ENCODE peak calls at places on chromosomes 16 and 17, in six cellular contexts. V is fibroblast of pulmonary artery; R is stimulated activated CD8-positive, alpha-beta memory T cell treated with anti-CD3 and anti-CD28 coated beads, Interleukin-2, amount 100 ng/mL, for 48 hours; Q is LHCN-M2; M is T-helper 1 cell; U is NCI-H2081. T is an unnamed sample.

GRCh38 chr17:206941-207560 is 25.6 kb upstream of the DOC2B start:
- DNase-seq in V (no peak), R (no peak), Q (no peak), M (no peak), U (no peak), T (no peak)

GRCh38 chr17:44378171-44378705 is 11.2 kb downstream of the ITGA2B start:
- DNase-seq in V (no peak), R (no peak), Q (no peak), M (no peak), U (no peak), T (no peak)

GRCh38 chr17:79946352-79947231 is 89.1 kb downstream of the TBC1D16 start:
- DNase-seq in V (no peak), R (no peak), Q (no peak), M (no peak), U (no peak), T (no peak)

GRCh38 chr16:85303354-85303883 is 191.1 kb upstream of the CIBAR2 start:
- DNase-seq in V (peak), R (peak), Q (no peak), M (peak), U (no peak), T (no peak)

GRCh38 chr16:29757950-29758466 is 12.2 kb upstream of the C16orf54 start:
- DNase-seq in V (peak), R (no peak), Q (no peak), M (no peak), U (no peak), T (no peak)

GRCh38 chr16:81551821-81552304 is 107.3 kb downstream of the CMIP start:
- DNase-seq in V (peak), R (no peak), Q (no peak), M (no peak), U (no peak), T (no peak)

GRCh38 chr16:57720142-57720575 is 15.4 kb upstream of the KATNB1 start:
- DNase-seq in V (peak), R (peak), Q (peak), M (no peak), U (no peak), T (peak)

GRCh38 chr17:74513987-74514631 is 17.2 kb downstream of the CD300LB start:
- DNase-seq in V (peak), R (no peak), Q (peak), M (peak), U (no peak), T (peak)

GRCh38 chr17:76268015-76268749 is 3.0 kb downstream of the UBALD2 start:
- DNase-seq in V (peak), R (no peak), Q (peak), M (peak), U (no peak), T (no peak)

GRCh38 chr17:81238815-81239713 is at the start of the genes NDUFAF8 and TEPSIN:
- DNase-seq in V (peak), R (peak), Q (peak), M (peak), U (peak), T (peak)

GRCh38 chr16:19266774-19267173 is 18.8 kb upstream of the CLEC19A start:
- DNase-seq in V (no peak), R (no peak), Q (no peak), M (no peak), U (no peak), T (no peak)

GRCh38 chr16:15643453-15644305 is 725 bp upstream of the MARF1 start:
- DNase-seq in V (peak), R (no peak), Q (peak), M (no peak), U (peak), T (peak)

GRCh38 chr17:82297280-82297803 is 20.1 kb downstream of the CD7 start:
- DNase-seq in V (peak), R (peak), Q (peak), M (peak), U (no peak), T (peak)

GRCh38 chr16:64453643-64454042 is 668.2 kb downstream of the CDH11 start:
- DNase-seq in V (no peak), R (no peak), Q (peak), M (no peak), U (no peak), T (peak)